ENCODE peak calls at places on chromosomes 12 and 14, in nine cellular contexts. One of them, this sample, is unnamed.

GRCh38 chr12:65122661-65123060 is 1.6 kb upstream of the WIF1 start:
- DNase-seq in renal cortical epithelial cell: no peak
- DNase-seq in SIG-M5: no peak
- DNase-seq in T47D: no peak
- DNase-seq in smooth muscle cell of the brain vasculature: no peak
- DNase-seq in KG1: no peak
- DNase-seq in testis: no peak
- DNase-seq in glutamatergic neuron: no peak
- DNase-seq in psoas muscle: no peak
- DNase-seq in this sample: no peak

GRCh38 chr12:111393700-111394275 is 11.9 kb upstream of the SH2B3 start:
- DNase-seq in testis: no peak
- DNase-seq in SIG-M5: no peak
- DNase-seq in smooth muscle cell of the brain vasculature: no peak
- DNase-seq in glutamatergic neuron: no peak
- DNase-seq in renal cortical epithelial cell: no peak
- DNase-seq in T47D: no peak
- DNase-seq in KG1: peak; percentile 67
- DNase-seq in psoas muscle: peak; percentile 64
- DNase-seq in this sample: no peak

GRCh38 chr14:36430662-36431084 is 89.4 kb downstream of the NKX2-1 start:
- DNase-seq in T47D: no peak
- DNase-seq in KG1: no peak
- DNase-seq in renal cortical epithelial cell: peak; percentile 49
- DNase-seq in glutamatergic neuron: no peak
- DNase-seq in SIG-M5: no peak
- DNase-seq in testis: no peak
- DNase-seq in smooth muscle cell of the brain vasculature: no peak
- DNase-seq in psoas muscle: no peak
- DNase-seq in this sample: no peak

GRCh38 chr14:74019408-74019714 is 212 bp downstream of the BBOF1 start:
- DNase-seq in SIG-M5: no peak
- DNase-seq in T47D: no peak
- DNase-seq in KG1: no peak
- DNase-seq in testis: no peak
- DNase-seq in psoas muscle: no peak
- DNase-seq in glutamatergic neuron: no peak
- DNase-seq in smooth muscle cell of the brain vasculature: no peak
- DNase-seq in renal cortical epithelial cell: no peak
- DNase-seq in this sample: no peak

GRCh38 chr14:29321646-29322045 is 555.1 kb downstream of the FOXG1 start:
- DNase-seq in SIG-M5: no peak
- DNase-seq in glutamatergic neuron: no peak
- DNase-seq in KG1: no peak
- DNase-seq in T47D: no peak
- DNase-seq in smooth muscle cell of the brain vasculature: no peak
- DNase-seq in renal cortical epithelial cell: peak; percentile 18
- DNase-seq in psoas muscle: no peak
- DNase-seq in testis: no peak
- DNase-seq in this sample: no peak

GRCh38 chr14:77707724-77708408 is at the start of the genes ALKBH1 and SLIRP:
- DNase-seq in T47D: peak; percentile 80
- DNase-seq in renal cortical epithelial cell: peak; percentile 64
- DNase-seq in KG1: peak; percentile 88
- DNase-seq in SIG-M5: no peak
- DNase-seq in glutamatergic neuron: peak; percentile 88
- DNase-seq in testis: peak; percentile 93
- DNase-seq in smooth muscle cell of the brain vasculature: peak; percentile 40
- DNase-seq in psoas muscle: peak; percentile 91
- DNase-seq in this sample: peak; percentile 85

GRCh38 chr12:29743801-29744200 is 39.9 kb downstream of the TMTC1 start:
- DNase-seq in renal cortical epithelial cell: no peak
- DNase-seq in glutamatergic neuron: no peak
- DNase-seq in testis: no peak
- DNase-seq in psoas muscle: no peak
- DNase-seq in SIG-M5: no peak
- DNase-seq in smooth muscle cell of the brain vasculature: peak; percentile 51
- DNase-seq in T47D: no peak
- DNase-seq in KG1: no peak
- DNase-seq in this sample: peak; percentile 39

GRCh38 chr12:42985506-42985905 is 396.0 kb upstream of the PRICKLE1 start:
- DNase-seq in smooth muscle cell of the brain vasculature: no peak
- DNase-seq in KG1: no peak
- DNase-seq in testis: no peak
- DNase-seq in renal cortical epithelial cell: no peak
- DNase-seq in psoas muscle: no peak
- DNase-seq in glutamatergic neuron: no peak
- DNase-seq in T47D: no peak
- DNase-seq in SIG-M5: no peak
- DNase-seq in this sample: no peak

GRCh38 chr12:107163413-107163812 is 70.1 kb upstream of the CRY1 start:
- DNase-seq in renal cortical epithelial cell: no peak
- DNase-seq in psoas muscle: no peak
- DNase-seq in KG1: no peak
- DNase-seq in glutamatergic neuron: no peak
- DNase-seq in testis: no peak
- DNase-seq in T47D: no peak
- DNase-seq in SIG-M5: no peak
- DNase-seq in smooth muscle cell of the brain vasculature: no peak
- DNase-seq in this sample: no peak

GRCh38 chr12:104763163-104763805 is 194.8 kb downstream of the SLC41A2 start:
- DNase-seq in smooth muscle cell of the brain vasculature: no peak
- DNase-seq in glutamatergic neuron: no peak
- DNase-seq in psoas muscle: no peak
- DNase-seq in testis: no peak
- DNase-seq in T47D: no peak
- DNase-seq in SIG-M5: peak; percentile 65
- DNase-seq in KG1: no peak
- DNase-seq in renal cortical epithelial cell: no peak
- DNase-seq in this sample: no peak

GRCh38 chr12:39235990-39236767 is 206.7 kb downstream of the KIF21A start:
- DNase-seq in T47D: no peak
- DNase-seq in renal cortical epithelial cell: no peak
- DNase-seq in testis: no peak
- DNase-seq in KG1: no peak
- DNase-seq in SIG-M5: no peak
- DNase-seq in psoas muscle: no peak
- DNase-seq in smooth muscle cell of the brain vasculature: no peak
- DNase-seq in glutamatergic neuron: no peak
- DNase-seq in this sample: peak; percentile 10

GRCh38 chr12:39505025-39505424 is 62.1 kb upstream of the KIF21A start:
- DNase-seq in smooth muscle cell of the brain vasculature: no peak
- DNase-seq in testis: no peak
- DNase-seq in KG1: no peak
- DNase-seq in renal cortical epithelial cell: peak; percentile 72
- DNase-seq in psoas muscle: no peak
- DNase-seq in SIG-M5: no peak
- DNase-seq in glutamatergic neuron: no peak
- DNase-seq in T47D: no peak
- DNase-seq in this sample: no peak

GRCh38 chr12:66740257-66740656 is 61.4 kb upstream of the GRIP1 start:
- DNase-seq in KG1: no peak
- DNase-seq in T47D: no peak
- DNase-seq in glutamatergic neuron: no peak
- DNase-seq in psoas muscle: no peak
- DNase-seq in smooth muscle cell of the brain vasculature: no peak
- DNase-seq in testis: no peak
- DNase-seq in SIG-M5: no peak
- DNase-seq in renal cortical epithelial cell: no peak
- DNase-seq in this sample: no peak

GRCh38 chr14:23575086-23575485 is 3.5 kb downstream of the JPH4 start:
- DNase-seq in psoas muscle: no peak
- DNase-seq in renal cortical epithelial cell: no peak
- DNase-seq in KG1: no peak
- DNase-seq in smooth muscle cell of the brain vasculature: no peak
- DNase-seq in T47D: no peak
- DNase-seq in glutamatergic neuron: no peak
- DNase-seq in testis: no peak
- DNase-seq in SIG-M5: no peak
- DNase-seq in this sample: no peak